ENCODE peak calls at places on chromosome 11, in five cellular contexts. H is psoas muscle, C is substantia nigra, R is brain microvascular endothelial cell, X is IMR-90. Y is an unnamed sample.
A peak's percentile ranks its signal among the peaks of the same experiment; 100 is the strongest.

GRCh38 chr11:109752212-109752825 is 330.3 kb downstream of the C11orf87 start:
- DNase-seq in C (no peak), R (no peak), H (no peak), X (no peak), Y (no peak)

GRCh38 chr11:72395993-72396392 is 38.3 kb downstream of the CLPB start:
- DNase-seq in X (no peak), H (no peak), C (peak; percentile 76), R (no peak), Y (no peak)

GRCh38 chr11:5666396-5666780 is 18.5 kb downstream of the TRIM5 start:
- DNase-seq in X (peak; percentile 20), C (no peak), H (no peak), R (peak; percentile 7), Y (no peak)

GRCh38 chr11:16685914-16686313 is 52.5 kb upstream of the C11orf58 start:
- DNase-seq in X (no peak), H (no peak), C (no peak), R (no peak), Y (no peak)

GRCh38 chr11:121416909-121417567 is 35.1 kb upstream of the SORL1 start:
- DNase-seq in H (peak; percentile 75), C (peak; percentile 57), X (peak; percentile 48), R (peak; percentile 22), Y (peak; percentile 98)

GRCh38 chr11:44179173-44179572 is 83.7 kb downstream of the EXT2 start:
- DNase-seq in H (no peak), X (peak; percentile 15), R (no peak), C (no peak), Y (no peak)

GRCh38 chr11:14095882-14096281 is 133.4 kb downstream of the SPON1 start:
- DNase-seq in R (no peak), C (no peak), X (no peak), H (no peak), Y (no peak)

GRCh38 chr11:118979434-118979833 is 7.9 kb downstream of the FOXR1 start:
- DNase-seq in X (no peak), C (no peak), H (no peak), R (no peak), Y (no peak)

GRCh38 chr11:117900720-117901440 is 24.4 kb upstream of the FXYD6 start:
- DNase-seq in H (no peak), X (no peak), C (no peak), R (no peak), Y (no peak)
- H3K27ac ChIP-seq in H (no peak overlapping the region), X (no peak overlapping the region), C (no peak overlapping the region), R (no peak overlapping the region), Y (no peak overlapping the region)

GRCh38 chr11:86674965-86675364 is 2.5 kb upstream of the ME3 start:
- DNase-seq in X (no peak), R (no peak), C (no peak), H (no peak), Y (no peak)

GRCh38 chr11:86673055-86673843 is 833 bp upstream of the ME3 start:
- DNase-seq in X (no peak), C (no peak), H (no peak), R (no peak), Y (no peak)

GRCh38 chr11:86676010-86676409 is 3.6 kb upstream of the ME3 start:
- DNase-seq in X (no peak), C (no peak), H (no peak), R (no peak), Y (no peak)

GRCh38 chr11:86672007-86672621 is at the start of gene ME3:
- DNase-seq in C (peak; percentile 68), R (no peak), H (peak; percentile 70), X (peak; percentile 44), Y (peak; percentile 49)

GRCh38 chr11:86673872-86674750 is 1.7 kb upstream of the ME3 start:
- DNase-seq in C (no peak), X (no peak), R (no peak), H (no peak), Y (no peak)
- H3K27ac ChIP-seq in C (no peak overlapping the region), X (no peak overlapping the region), R (no peak overlapping the region), H (peak overlapping the region; percentile 97), Y (no peak overlapping the region)

DNA sequence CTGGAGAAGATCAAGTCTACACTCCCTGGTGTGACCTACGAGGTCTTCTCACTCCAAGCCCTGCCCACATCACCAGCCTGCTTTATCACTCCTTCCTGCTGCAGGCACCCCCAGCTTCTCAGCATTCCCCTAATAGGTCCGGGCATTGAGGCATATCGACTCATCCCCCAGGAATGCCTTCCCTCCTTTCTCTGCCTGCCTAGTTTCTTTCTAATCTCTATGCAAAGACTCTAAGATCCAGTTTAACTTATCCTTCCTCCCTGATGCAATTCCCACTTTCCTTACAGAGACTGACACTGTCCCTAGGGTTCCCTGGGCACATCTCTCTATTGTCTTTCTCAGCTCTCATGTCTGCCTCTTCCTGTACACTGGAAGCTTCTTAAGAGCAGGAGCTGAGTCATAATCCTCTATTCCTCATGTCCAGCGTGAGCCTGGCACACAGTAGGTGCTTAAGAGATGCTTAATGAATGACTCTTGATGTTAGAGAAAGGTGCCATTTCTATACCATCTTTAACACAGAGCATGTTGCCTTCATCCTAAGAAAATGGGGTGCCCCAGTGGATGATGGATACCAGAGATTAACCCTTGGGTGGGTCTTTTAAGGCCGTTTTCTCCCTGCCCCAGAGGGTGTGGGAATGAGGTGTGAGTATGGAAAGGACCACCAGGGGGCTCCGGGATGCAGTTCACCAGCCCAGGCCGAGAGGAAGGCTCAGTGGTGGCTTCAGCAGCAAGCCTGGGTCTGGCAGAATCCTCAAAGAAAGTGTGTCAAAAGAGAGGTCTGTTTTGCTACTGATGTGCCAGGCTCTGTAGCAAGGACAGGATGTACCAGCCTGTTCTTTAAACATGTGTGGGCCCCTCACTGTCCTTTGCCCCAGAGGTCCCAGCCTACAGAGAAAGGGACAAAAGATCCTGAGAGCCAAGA is 34.7 kb downstream of the PARVA start:
- DNase-seq in R (peak; percentile 85), H (peak; percentile 68), X (peak; percentile 95), C (no peak), Y (peak; percentile 91)
- H3K27ac ChIP-seq in R (peak overlapping the region; percentile 85), H (peak overlapping the region; percentile 30), X (peak overlapping the region; percentile 95), C (no peak overlapping the region), Y (no peak overlapping the region)

GRCh38 chr11:114090225-114090624 is 30.7 kb downstream of the ZBTB16 start:
- DNase-seq in R (no peak), X (no peak), C (no peak), H (no peak), Y (no peak)
- H3K27ac ChIP-seq in R (no peak overlapping the region), X (no peak overlapping the region), C (peak overlapping the region; percentile 75), H (peak overlapping the region; percentile 99), Y (no peak overlapping the region)

GRCh38 chr11:131796089-131796488 is 425.7 kb downstream of the NTM start:
- DNase-seq in C (no peak), R (no peak), X (no peak), H (no peak), Y (no peak)

GRCh38 chr11:131800452-131800851 is 430.0 kb downstream of the NTM start:
- DNase-seq in H (no peak), C (no peak), X (no peak), R (no peak), Y (no peak)

GRCh38 chr11:131802416-131802815 is 432.0 kb downstream of the NTM start:
- DNase-seq in R (no peak), C (no peak), H (no peak), X (no peak), Y (no peak)

DNA sequence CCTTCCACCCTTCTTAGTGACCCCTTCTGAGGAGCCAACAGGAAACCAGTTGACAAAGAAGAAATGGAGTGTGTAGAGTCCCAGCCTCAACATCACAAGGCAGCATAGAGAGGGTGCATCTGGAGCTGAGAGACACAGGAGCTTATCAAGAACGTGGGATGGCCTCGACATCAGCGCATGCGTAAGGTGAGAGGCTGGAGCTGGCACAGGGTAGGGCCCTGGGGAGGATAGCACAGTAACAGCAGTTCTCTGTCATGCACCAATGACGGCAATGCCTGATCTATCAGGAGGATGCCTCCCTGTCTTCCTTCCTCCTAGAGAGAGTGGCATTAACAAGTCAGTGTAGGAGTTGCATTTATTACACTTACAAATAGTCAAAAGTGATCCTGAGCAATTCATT is 426.1 kb downstream of the NTM start:
- DNase-seq in C (no peak), X (no peak), H (no peak), R (no peak), Y (no peak)
- H3K27ac ChIP-seq in C (no peak overlapping the region), X (no peak overlapping the region), H (no peak overlapping the region), R (no peak overlapping the region), Y (no peak overlapping the region)

GRCh38 chr11:12156301-12157140 is 46.1 kb downstream of the MICAL2 start:
- DNase-seq in R (no peak), C (no peak), H (no peak), X (no peak), Y (no peak)
- H3K27ac ChIP-seq in R (peak overlapping the region; percentile 95), C (no peak overlapping the region), H (peak overlapping the region; percentile 36), X (peak overlapping the region; percentile 37), Y (peak overlapping the region; percentile 99)

GRCh38 chr11:9052316-9052715 is 39.1 kb downstream of the SCUBE2 start:
- DNase-seq in X (no peak), C (no peak), H (no peak), R (no peak), Y (no peak)

GRCh38 chr11:9046376-9046775 is 42.6 kb upstream of the NRIP3 start:
- DNase-seq in C (no peak), H (no peak), X (no peak), R (no peak), Y (peak; percentile 14)

GRCh38 chr11:9053631-9054030 is 37.8 kb downstream of the SCUBE2 start:
- DNase-seq in H (no peak), X (peak; percentile 73), C (no peak), R (peak; percentile 29), Y (no peak)

DNA sequence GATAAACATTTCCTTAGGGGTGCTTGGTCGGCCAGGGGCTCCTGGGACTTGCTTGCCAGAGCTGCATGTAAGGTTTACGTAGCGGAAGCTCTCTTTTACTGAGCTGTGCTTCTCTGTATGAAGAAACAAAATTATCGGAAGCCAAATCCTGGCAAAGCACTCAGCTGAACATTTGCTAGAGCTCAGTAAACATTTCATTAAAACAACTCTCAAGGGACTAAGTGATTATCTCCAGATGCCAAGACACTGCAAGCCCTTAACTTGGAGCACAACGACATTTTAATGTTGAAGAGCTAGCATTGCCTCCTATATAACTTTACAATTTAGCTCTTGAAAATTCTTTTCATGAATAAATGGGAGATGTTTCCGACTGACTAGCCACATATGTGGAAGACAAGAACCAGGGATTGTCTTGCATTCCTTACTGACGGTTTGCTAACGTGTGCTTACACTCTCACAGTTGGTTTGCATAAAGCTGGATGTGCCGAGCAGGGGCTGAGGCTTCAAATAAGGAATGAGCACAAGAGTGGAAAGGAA is 43.3 kb downstream of the SCUBE2 start:
- DNase-seq in H (no peak), C (no peak), X (peak; percentile 34), R (no peak), Y (peak; percentile 77)
- H3K27ac ChIP-seq in H (no peak overlapping the region), C (no peak overlapping the region), X (peak overlapping the region; percentile 28), R (no peak overlapping the region), Y (peak overlapping the region; percentile 45)

GRCh38 chr11:19777342-19778102 is 64.9 kb downstream of the NAV2 start:
- DNase-seq in H (no peak), R (peak; percentile 77), C (no peak), X (peak; percentile 84), Y (peak; percentile 65)
- H3K27ac ChIP-seq in H (no peak overlapping the region), R (no peak overlapping the region), C (no peak overlapping the region), X (no peak overlapping the region), Y (no peak overlapping the region)

DNA sequence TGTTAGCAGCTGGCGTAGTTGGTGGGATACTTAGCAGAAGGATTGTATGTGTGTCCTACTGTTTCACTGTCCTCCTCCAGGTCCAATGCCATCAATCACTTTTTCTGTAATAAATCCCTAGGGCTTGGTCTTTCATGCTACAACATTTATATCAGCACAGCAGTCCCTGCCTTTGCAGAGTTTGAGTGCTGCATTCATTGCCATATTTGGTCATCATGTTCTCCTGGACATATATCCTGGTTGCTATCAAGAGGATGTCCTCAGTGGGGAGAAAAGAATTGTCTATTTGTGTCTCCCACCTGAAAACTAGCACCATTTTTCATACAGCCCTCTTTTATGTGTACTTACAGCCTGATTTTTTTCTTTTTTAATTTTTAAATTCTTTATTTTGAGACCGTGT is 67.1 kb downstream of the OR5AK2 start:
- DNase-seq in X (no peak), H (no peak), C (no peak), R (no peak), Y (no peak)
- H3K27ac ChIP-seq in X (no peak overlapping the region), H (no peak overlapping the region), C (no peak overlapping the region), R (no peak overlapping the region), Y (no peak overlapping the region)